ENCODE peak calls at places on chromosomes 5 and 9, in five cellular contexts. One of them, this sample, is unnamed.

GRCh38 chr9:137445275-137445807 is 4.2 kb upstream of the ENTPD8 start:
- DNase-seq in cardiac muscle cell: peak; percentile 75
- DNase-seq in transverse colon: peak; percentile 87
- DNase-seq in effector memory CD4-positive, alpha-beta T cell: peak; percentile 75
- DNase-seq in AG04450: peak; percentile 26
- DNase-seq in this sample: peak; percentile 63

GRCh38 chr5:61535828-61536227 is 203.8 kb downstream of the ZSWIM6 start:
- DNase-seq in cardiac muscle cell: no peak
- DNase-seq in transverse colon: no peak
- DNase-seq in effector memory CD4-positive, alpha-beta T cell: no peak
- DNase-seq in AG04450: no peak
- DNase-seq in this sample: no peak

GRCh38 chr5:17224858-17225436 is 7.5 kb downstream of the BASP1 start:
- DNase-seq in cardiac muscle cell: peak; percentile 20
- DNase-seq in transverse colon: no peak
- DNase-seq in effector memory CD4-positive, alpha-beta T cell: no peak
- DNase-seq in AG04450: no peak
- DNase-seq in this sample: no peak

GRCh38 chr9:129415954-129416651 is 204.8 kb downstream of the C9orf50 start:
- DNase-seq in cardiac muscle cell: no peak
- DNase-seq in transverse colon: no peak
- DNase-seq in effector memory CD4-positive, alpha-beta T cell: no peak
- DNase-seq in AG04450: no peak
- DNase-seq in this sample: no peak

GRCh38 chr9:8037745-8038144 is 238.2 kb upstream of the DMAC1 start:
- DNase-seq in cardiac muscle cell: no peak
- DNase-seq in transverse colon: no peak
- DNase-seq in effector memory CD4-positive, alpha-beta T cell: no peak
- DNase-seq in AG04450: no peak
- DNase-seq in this sample: no peak

GRCh38 chr9:15909297-15909696 is 356.5 kb downstream of the CCDC171 start:
- DNase-seq in cardiac muscle cell: peak; percentile 92
- DNase-seq in transverse colon: no peak
- DNase-seq in effector memory CD4-positive, alpha-beta T cell: no peak
- DNase-seq in AG04450: no peak
- DNase-seq in this sample: no peak

GRCh38 chr9:84759300-84759750 is 89.8 kb downstream of the NTRK2 start:
- DNase-seq in cardiac muscle cell: no peak
- DNase-seq in transverse colon: no peak
- DNase-seq in effector memory CD4-positive, alpha-beta T cell: peak; percentile 9
- DNase-seq in AG04450: no peak
- DNase-seq in this sample: no peak

GRCh38 chr5:15600035-15600434 is 100.1 kb downstream of the FBXL7 start:
- DNase-seq in cardiac muscle cell: peak; percentile 72
- DNase-seq in transverse colon: no peak
- DNase-seq in effector memory CD4-positive, alpha-beta T cell: no peak
- DNase-seq in AG04450: no peak
- DNase-seq in this sample: no peak

GRCh38 chr5:44691811-44692210 is 116.9 kb upstream of the MRPS30 start:
- DNase-seq in cardiac muscle cell: no peak
- DNase-seq in transverse colon: no peak
- DNase-seq in effector memory CD4-positive, alpha-beta T cell: no peak
- DNase-seq in AG04450: no peak
- DNase-seq in this sample: no peak

GRCh38 chr5:178542455-178542854 is 47.7 kb downstream of the COL23A1 start:
- DNase-seq in cardiac muscle cell: peak; percentile 79
- DNase-seq in transverse colon: no peak
- DNase-seq in effector memory CD4-positive, alpha-beta T cell: no peak
- DNase-seq in AG04450: no peak
- DNase-seq in this sample: no peak

GRCh38 chr5:74094096-74094778 is 468.2 kb downstream of the ARHGEF28 start:
- DNase-seq in cardiac muscle cell: peak; percentile 49
- DNase-seq in transverse colon: no peak
- DNase-seq in effector memory CD4-positive, alpha-beta T cell: no peak
- DNase-seq in AG04450: no peak
- DNase-seq in this sample: no peak

GRCh38 chr5:58191451-58191850 is 268.4 kb downstream of the PLK2 start:
- DNase-seq in cardiac muscle cell: no peak
- DNase-seq in transverse colon: no peak
- DNase-seq in effector memory CD4-positive, alpha-beta T cell: no peak
- DNase-seq in AG04450: no peak
- DNase-seq in this sample: no peak

GRCh38 chr5:39074009-39074886 is at the start of gene RICTOR:
- DNase-seq in cardiac muscle cell: peak; percentile 90
- DNase-seq in transverse colon: peak; percentile 92
- DNase-seq in effector memory CD4-positive, alpha-beta T cell: peak; percentile 84
- DNase-seq in AG04450: peak; percentile 41
- DNase-seq in this sample: peak; percentile 86

GRCh38 chr9:131656356-131657030 is 83.4 kb downstream of the RAPGEF1 start:
- DNase-seq in cardiac muscle cell: no peak
- DNase-seq in transverse colon: peak; percentile 77
- DNase-seq in effector memory CD4-positive, alpha-beta T cell: peak; percentile 70
- DNase-seq in AG04450: no peak
- DNase-seq in this sample: peak; percentile 47

GRCh38 chr9:15724006-15724405 is 171.2 kb downstream of the CCDC171 start:
- DNase-seq in cardiac muscle cell: peak; percentile 43
- DNase-seq in transverse colon: no peak
- DNase-seq in effector memory CD4-positive, alpha-beta T cell: no peak
- DNase-seq in AG04450: peak; percentile 39
- DNase-seq in this sample: no peak

GRCh38 chr5:146516151-146516475 is at the start of gene GPR151:
- DNase-seq in cardiac muscle cell: peak; percentile 30
- DNase-seq in transverse colon: no peak
- DNase-seq in effector memory CD4-positive, alpha-beta T cell: no peak
- DNase-seq in AG04450: no peak
- DNase-seq in this sample: no peak

GRCh38 chr9:133657120-133657661 is 21.0 kb downstream of the DBH start:
- DNase-seq in cardiac muscle cell: peak; percentile 23
- DNase-seq in transverse colon: no peak
- DNase-seq in effector memory CD4-positive, alpha-beta T cell: no peak
- DNase-seq in AG04450: no peak
- DNase-seq in this sample: no peak

GRCh38 chr5:141908796-141909195 is 14.9 kb upstream of the DELE1 start:
- DNase-seq in cardiac muscle cell: no peak
- DNase-seq in transverse colon: no peak
- DNase-seq in effector memory CD4-positive, alpha-beta T cell: no peak
- DNase-seq in AG04450: no peak
- DNase-seq in this sample: no peak

GRCh38 chr9:134897584-134898170 is 17.1 kb downstream of the FCN2 start:
- DNase-seq in cardiac muscle cell: no peak
- DNase-seq in transverse colon: no peak
- DNase-seq in effector memory CD4-positive, alpha-beta T cell: no peak
- DNase-seq in AG04450: no peak
- DNase-seq in this sample: no peak

GRCh38 chr5:10329808-10330481 is 22.2 kb upstream of the CMBL start:
- DNase-seq in cardiac muscle cell: peak; percentile 88
- DNase-seq in transverse colon: no peak
- DNase-seq in effector memory CD4-positive, alpha-beta T cell: no peak
- DNase-seq in AG04450: peak; percentile 66
- DNase-seq in this sample: no peak

GRCh38 chr9:130780415-130780814 is 54.6 kb upstream of the ABL1 start:
- DNase-seq in cardiac muscle cell: no peak
- DNase-seq in transverse colon: no peak
- DNase-seq in effector memory CD4-positive, alpha-beta T cell: no peak
- DNase-seq in AG04450: no peak
- DNase-seq in this sample: no peak

GRCh38 chr9:16626577-16627130 is 243.8 kb downstream of the BNC2 start:
- DNase-seq in cardiac muscle cell: peak; percentile 84
- DNase-seq in transverse colon: no peak
- DNase-seq in effector memory CD4-positive, alpha-beta T cell: no peak
- DNase-seq in AG04450: peak; percentile 45
- DNase-seq in this sample: no peak

GRCh38 chr5:59038169-59039002 is 455.5 kb downstream of the RAB3C start:
- DNase-seq in cardiac muscle cell: peak; percentile 39
- DNase-seq in transverse colon: no peak
- DNase-seq in effector memory CD4-positive, alpha-beta T cell: no peak
- DNase-seq in AG04450: no peak
- DNase-seq in this sample: peak; percentile 6

GRCh38 chr9:115144706-115145105 is 26.7 kb upstream of the TNC start:
- DNase-seq in cardiac muscle cell: no peak
- DNase-seq in transverse colon: no peak
- DNase-seq in effector memory CD4-positive, alpha-beta T cell: no peak
- DNase-seq in AG04450: no peak
- DNase-seq in this sample: no peak

GRCh38 chr9:69822091-69822750 is 1.6 kb downstream of the CFAP95 start:
- DNase-seq in cardiac muscle cell: no peak
- DNase-seq in transverse colon: no peak
- DNase-seq in effector memory CD4-positive, alpha-beta T cell: no peak
- DNase-seq in AG04450: no peak
- DNase-seq in this sample: no peak

GRCh38 chr9:136058152-136058483 is 37.0 kb downstream of the NACC2 start:
- DNase-seq in cardiac muscle cell: no peak
- DNase-seq in transverse colon: no peak
- DNase-seq in effector memory CD4-positive, alpha-beta T cell: no peak
- DNase-seq in AG04450: no peak
- DNase-seq in this sample: no peak

GRCh38 chr9:132961002-132961401 is 16.6 kb upstream of the TSC1 start:
- DNase-seq in cardiac muscle cell: no peak
- DNase-seq in transverse colon: no peak
- DNase-seq in effector memory CD4-positive, alpha-beta T cell: no peak
- DNase-seq in AG04450: no peak
- DNase-seq in this sample: no peak

GRCh38 chr9:35859310-35859994 is 10.7 kb downstream of the OR13J1 start:
- DNase-seq in cardiac muscle cell: peak; percentile 6
- DNase-seq in transverse colon: no peak
- DNase-seq in effector memory CD4-positive, alpha-beta T cell: no peak
- DNase-seq in AG04450: no peak
- DNase-seq in this sample: no peak

GRCh38 chr9:130183133-130183762 is 11.0 kb downstream of the NCS1 start:
- DNase-seq in cardiac muscle cell: peak; percentile 81
- DNase-seq in transverse colon: no peak
- DNase-seq in effector memory CD4-positive, alpha-beta T cell: no peak
- DNase-seq in AG04450: peak; percentile 39
- DNase-seq in this sample: no peak

GRCh38 chr9:81687521-81688261 is 1.7 kb downstream of the TLE1 start:
- DNase-seq in cardiac muscle cell: peak; percentile 33
- DNase-seq in transverse colon: peak; percentile 70
- DNase-seq in effector memory CD4-positive, alpha-beta T cell: no peak
- DNase-seq in AG04450: no peak
- DNase-seq in this sample: no peak

GRCh38 chr5:74641014-74641777 is 668 bp upstream of the ENC1 start:
- DNase-seq in cardiac muscle cell: peak; percentile 80
- DNase-seq in transverse colon: peak; percentile 93
- DNase-seq in effector memory CD4-positive, alpha-beta T cell: no peak
- DNase-seq in AG04450: no peak
- DNase-seq in this sample: no peak

GRCh38 chr9:95517559-95517933 is 775 bp upstream of the PTCH1 start:
- DNase-seq in cardiac muscle cell: no peak
- DNase-seq in transverse colon: no peak
- DNase-seq in effector memory CD4-positive, alpha-beta T cell: no peak
- DNase-seq in AG04450: no peak
- DNase-seq in this sample: no peak

GRCh38 chr5:120228262-120229031 is 235.7 kb upstream of the PRR16 start:
- DNase-seq in cardiac muscle cell: no peak
- DNase-seq in transverse colon: no peak
- DNase-seq in effector memory CD4-positive, alpha-beta T cell: no peak
- DNase-seq in AG04450: no peak
- DNase-seq in this sample: no peak

GRCh38 chr9:113350338-113350672 is 964 bp downstream of the BSPRY start:
- DNase-seq in cardiac muscle cell: no peak
- DNase-seq in transverse colon: peak; percentile 18
- DNase-seq in effector memory CD4-positive, alpha-beta T cell: no peak
- DNase-seq in AG04450: no peak
- DNase-seq in this sample: no peak

GRCh38 chr5:39080597-39081204 is 6.5 kb upstream of the RICTOR start:
- DNase-seq in cardiac muscle cell: peak; percentile 87
- DNase-seq in transverse colon: peak; percentile 53
- DNase-seq in effector memory CD4-positive, alpha-beta T cell: no peak
- DNase-seq in AG04450: peak; percentile 47
- DNase-seq in this sample: no peak

GRCh38 chr5:177588413-177588909 is 3.5 kb upstream of the TMED9 start:
- DNase-seq in cardiac muscle cell: no peak
- DNase-seq in transverse colon: no peak
- DNase-seq in effector memory CD4-positive, alpha-beta T cell: no peak
- DNase-seq in AG04450: no peak
- DNase-seq in this sample: no peak

GRCh38 chr9:100193078-100193477 is 94.0 kb downstream of the INVS start:
- DNase-seq in cardiac muscle cell: no peak
- DNase-seq in transverse colon: no peak
- DNase-seq in effector memory CD4-positive, alpha-beta T cell: no peak
- DNase-seq in AG04450: no peak
- DNase-seq in this sample: no peak

DNA sequence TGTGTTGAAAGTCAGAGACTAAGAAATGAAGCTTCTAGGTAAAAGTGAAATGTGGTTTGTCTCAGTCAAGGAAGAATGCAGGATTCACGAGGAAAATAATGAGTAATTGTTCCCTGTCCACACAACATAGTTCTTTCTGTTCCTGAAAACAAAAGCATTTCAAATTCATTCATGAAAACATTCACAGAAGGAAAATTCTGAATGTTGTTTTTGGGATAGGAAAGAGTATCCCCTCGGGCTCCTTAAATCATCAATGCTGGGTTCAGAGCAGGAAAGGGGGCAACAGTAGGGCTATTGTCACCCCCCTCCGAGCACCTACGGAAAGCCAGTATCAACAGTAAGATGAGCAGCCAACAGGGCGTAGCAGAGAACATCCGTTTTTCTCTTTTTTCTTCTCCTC is 769.9 kb upstream of the ADAMTS16 start:
- DNase-seq in cardiac muscle cell: no peak
- DNase-seq in transverse colon: no peak
- DNase-seq in effector memory CD4-positive, alpha-beta T cell: no peak
- DNase-seq in AG04450: no peak
- DNase-seq in this sample: no peak
- H3K9me3 ChIP-seq in cardiac muscle cell: no peaks in the 10 kb centered on the region
- H3K9me3 ChIP-seq in transverse colon: no peaks in the 10 kb centered on the region
- H3K9me3 ChIP-seq in effector memory CD4-positive, alpha-beta T cell: no peaks in the 10 kb centered on the region
- H3K9me3 ChIP-seq in AG04450: peaks cover 6% of the 10 kb centered on the region
- H3K9me3 ChIP-seq in this sample: no peaks in the 10 kb centered on the region

DNA sequence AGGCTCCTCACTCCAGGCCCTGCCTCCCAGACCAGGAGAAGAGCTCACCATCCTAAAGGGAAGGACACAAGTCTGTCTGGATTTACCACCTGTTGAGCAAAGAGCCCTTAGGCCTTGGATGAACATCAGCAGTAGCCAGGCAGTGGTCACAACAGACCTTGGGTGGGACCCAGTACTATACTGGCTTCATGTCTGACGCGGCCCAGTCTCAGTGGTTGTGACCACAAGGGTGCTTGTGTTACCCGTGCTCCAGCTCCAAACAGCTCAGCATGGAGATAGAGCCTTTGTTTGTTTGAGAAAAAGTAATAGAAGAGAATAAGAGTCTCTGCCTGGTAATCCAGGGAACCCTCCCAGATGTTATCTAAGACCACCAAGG is 617.4 kb downstream of the BRINP1 start:
- DNase-seq in cardiac muscle cell: no peak
- DNase-seq in transverse colon: no peak
- DNase-seq in effector memory CD4-positive, alpha-beta T cell: no peak
- DNase-seq in AG04450: no peak
- DNase-seq in this sample: no peak
- H3K9me3 ChIP-seq in cardiac muscle cell: no peaks in the 10 kb centered on the region
- H3K9me3 ChIP-seq in transverse colon: no peaks in the 10 kb centered on the region
- H3K9me3 ChIP-seq in effector memory CD4-positive, alpha-beta T cell: no peaks in the 10 kb centered on the region
- H3K9me3 ChIP-seq in AG04450: peaks cover 24% of the 10 kb centered on the region
- H3K9me3 ChIP-seq in this sample: no peaks in the 10 kb centered on the region

GRCh38 chr9:1505489-1505888 is 455.3 kb downstream of the DMRT2 start:
- DNase-seq in cardiac muscle cell: no peak
- DNase-seq in transverse colon: no peak
- DNase-seq in effector memory CD4-positive, alpha-beta T cell: no peak
- DNase-seq in AG04450: no peak
- DNase-seq in this sample: no peak
- H3K9me3 ChIP-seq in cardiac muscle cell: no peaks in the 10 kb centered on the region
- H3K9me3 ChIP-seq in transverse colon: no peaks in the 10 kb centered on the region
- H3K9me3 ChIP-seq in effector memory CD4-positive, alpha-beta T cell: no peaks in the 10 kb centered on the region
- H3K9me3 ChIP-seq in AG04450: peaks cover 9% of the 10 kb centered on the region
- H3K9me3 ChIP-seq in this sample: no peaks in the 10 kb centered on the region

GRCh38 chr9:118455259-118455658 is 751.1 kb downstream of the TLR4 start:
- DNase-seq in cardiac muscle cell: no peak
- DNase-seq in transverse colon: no peak
- DNase-seq in effector memory CD4-positive, alpha-beta T cell: no peak
- DNase-seq in AG04450: no peak
- DNase-seq in this sample: no peak
- H3K9me3 ChIP-seq in cardiac muscle cell: no peaks in the 10 kb centered on the region
- H3K9me3 ChIP-seq in transverse colon: no peaks in the 10 kb centered on the region
- H3K9me3 ChIP-seq in effector memory CD4-positive, alpha-beta T cell: peaks cover 4% of the 10 kb centered on the region
- H3K9me3 ChIP-seq in AG04450: peaks cover 9% of the 10 kb centered on the region
- H3K9me3 ChIP-seq in this sample: no peaks in the 10 kb centered on the region

This sample was measured in T-helper 17 cell.